ENCODE peak calls at places on chromosome 13, in eight cellular contexts. Q, M, I, D, W, B, F and X are unnamed samples.

GRCh38 chr13:74867460-74867859 is 614.5 kb downstream of the TBC1D4 start:
- DNase-seq in Q (no peak), D (no peak), F (no peak), B (no peak), M (no peak), W (no peak), I (no peak), X (no peak)

GRCh38 chr13:43132228-43132627 is 108.8 kb downstream of the DNAJC15 start:
- DNase-seq in M (no peak), Q (peak), I (no peak), F (no peak), D (peak), W (no peak), B (peak), X (peak)

GRCh38 chr13:79659161-79659560 is 178.2 kb downstream of the NDFIP2 start:
- DNase-seq in M (no peak), D (peak), W (no peak), I (peak), Q (no peak), F (no peak), B (no peak), X (no peak)

GRCh38 chr13:72163671-72164070 is 296.7 kb upstream of the DACH1 start:
- DNase-seq in M (no peak), F (no peak), B (no peak), I (no peak), Q (no peak), W (no peak), D (peak), X (no peak)

GRCh38 chr13:85652536-85652935 is 146.7 kb downstream of the SLITRK6 start:
- DNase-seq in W (no peak), B (no peak), I (no peak), Q (no peak), D (no peak), F (no peak), M (no peak), X (no peak)

GRCh38 chr13:20525601-20526544 is at the start of gene CRYL1:
- DNase-seq in B (no peak), F (no peak), I (peak), W (peak), D (peak), M (peak), Q (peak), X (peak)

GRCh38 chr13:87131611-87132010 is 539.6 kb upstream of the SLITRK5 start:
- DNase-seq in W (no peak), B (no peak), D (peak), F (no peak), I (no peak), M (no peak), Q (no peak), X (no peak)

GRCh38 chr13:25859528-25859927 is 192.3 kb downstream of the SHISA2 start:
- DNase-seq in F (no peak), B (no peak), M (no peak), I (no peak), W (no peak), Q (no peak), D (no peak), X (no peak)

GRCh38 chr13:20492641-20493040 is 33.0 kb downstream of the CRYL1 start:
- DNase-seq in Q (peak), D (peak), W (no peak), M (peak), I (no peak), F (no peak), B (peak), X (peak)

GRCh38 chr13:110232146-110232545 is 74.8 kb downstream of the COL4A1 start:
- DNase-seq in Q (no peak), W (no peak), I (no peak), F (no peak), B (no peak), M (no peak), D (no peak), X (no peak)

GRCh38 chr13:99663185-99663825 is 162.0 kb downstream of the TM9SF2 start:
- DNase-seq in B (no peak), I (no peak), Q (no peak), M (no peak), F (no peak), D (no peak), W (no peak), X (no peak)

GRCh38 chr13:98303858-98304257 is 126.8 kb upstream of the RNF113B start:
- DNase-seq in B (no peak), Q (no peak), F (no peak), I (no peak), M (no peak), D (no peak), W (no peak), X (no peak)

GRCh38 chr13:35699805-35700204 is 223.3 kb upstream of the MAB21L1 start:
- DNase-seq in M (no peak), B (no peak), I (no peak), D (no peak), W (no peak), F (no peak), Q (no peak), X (no peak)

GRCh38 chr13:21901772-21902708 is 231.2 kb downstream of the FGF9 start:
- DNase-seq in D (no peak), B (no peak), M (no peak), W (no peak), Q (no peak), I (no peak), F (no peak), X (peak)

GRCh38 chr13:54637377-54637776 is 1608.8 kb downstream of the OLFM4 start:
- DNase-seq in D (peak), Q (no peak), W (no peak), F (no peak), I (no peak), M (no peak), B (no peak), X (peak)

GRCh38 chr13:31179241-31179640 is 17.5 kb upstream of the HSPH1 start:
- DNase-seq in D (no peak), Q (no peak), B (no peak), I (no peak), M (no peak), W (no peak), F (no peak), X (no peak)

GRCh38 chr13:31172001-31172400 is 10.3 kb upstream of the HSPH1 start:
- DNase-seq in I (no peak), B (no peak), D (no peak), M (no peak), F (no peak), Q (peak), W (no peak), X (no peak)

GRCh38 chr13:31172535-31172934 is 10.8 kb upstream of the HSPH1 start:
- DNase-seq in W (no peak), Q (peak), I (no peak), M (no peak), F (peak), D (no peak), B (peak), X (peak)

GRCh38 chr13:31175847-31176536 is 14.3 kb upstream of the HSPH1 start:
- DNase-seq in F (no peak), M (no peak), D (no peak), I (no peak), W (no peak), B (no peak), Q (no peak), X (peak)

DNA sequence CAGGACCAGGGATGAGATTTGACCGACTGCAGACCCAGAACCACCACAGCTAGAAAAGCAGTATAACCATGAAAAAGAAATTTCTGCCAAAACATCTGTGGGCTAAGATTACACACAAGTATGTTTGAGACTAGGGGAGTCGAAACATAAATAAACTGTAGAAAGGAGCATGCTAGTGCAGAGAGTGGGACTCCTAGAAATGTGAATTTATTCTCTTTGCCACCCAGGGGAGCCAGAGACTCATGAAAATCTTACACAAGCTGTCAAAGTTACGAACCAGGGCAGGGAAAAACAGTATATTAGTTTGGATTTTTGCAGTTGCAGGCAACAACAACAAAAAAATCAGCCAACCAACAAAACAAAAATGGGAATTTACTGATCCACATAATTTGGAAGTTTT is 12.3 kb upstream of the HSPH1 start:
- DNase-seq in D (no peak), I (no peak), M (no peak), Q (no peak), W (no peak), B (no peak), F (no peak), X (peak)
- TF ChIP-seq REST in D (no peak), I (no peak), M (no peak), Q (no peak), W (no peak), B (no peak), F (no peak), X (no peak)

GRCh38 chr13:113098163-113098732 is 7.3 kb upstream of the F7 start:
- DNase-seq in D (no peak), F (no peak), Q (no peak), M (no peak), I (no peak), B (no peak), W (no peak), X (no peak)
- TF ChIP-seq REST in D (no peak), F (no peak), Q (no peak), M (no peak), I (no peak), B (no peak), W (no peak), X (no peak)

GRCh38 chr13:106804996-106805395 is 237.1 kb upstream of the ARGLU1 start:
- DNase-seq in F (no peak), D (peak), B (no peak), W (no peak), I (no peak), M (no peak), Q (no peak), X (no peak)
- TF ChIP-seq REST in F (no peak), D (no peak), B (no peak), W (no peak), I (no peak), M (no peak), Q (no peak), X (no peak)

DNA sequence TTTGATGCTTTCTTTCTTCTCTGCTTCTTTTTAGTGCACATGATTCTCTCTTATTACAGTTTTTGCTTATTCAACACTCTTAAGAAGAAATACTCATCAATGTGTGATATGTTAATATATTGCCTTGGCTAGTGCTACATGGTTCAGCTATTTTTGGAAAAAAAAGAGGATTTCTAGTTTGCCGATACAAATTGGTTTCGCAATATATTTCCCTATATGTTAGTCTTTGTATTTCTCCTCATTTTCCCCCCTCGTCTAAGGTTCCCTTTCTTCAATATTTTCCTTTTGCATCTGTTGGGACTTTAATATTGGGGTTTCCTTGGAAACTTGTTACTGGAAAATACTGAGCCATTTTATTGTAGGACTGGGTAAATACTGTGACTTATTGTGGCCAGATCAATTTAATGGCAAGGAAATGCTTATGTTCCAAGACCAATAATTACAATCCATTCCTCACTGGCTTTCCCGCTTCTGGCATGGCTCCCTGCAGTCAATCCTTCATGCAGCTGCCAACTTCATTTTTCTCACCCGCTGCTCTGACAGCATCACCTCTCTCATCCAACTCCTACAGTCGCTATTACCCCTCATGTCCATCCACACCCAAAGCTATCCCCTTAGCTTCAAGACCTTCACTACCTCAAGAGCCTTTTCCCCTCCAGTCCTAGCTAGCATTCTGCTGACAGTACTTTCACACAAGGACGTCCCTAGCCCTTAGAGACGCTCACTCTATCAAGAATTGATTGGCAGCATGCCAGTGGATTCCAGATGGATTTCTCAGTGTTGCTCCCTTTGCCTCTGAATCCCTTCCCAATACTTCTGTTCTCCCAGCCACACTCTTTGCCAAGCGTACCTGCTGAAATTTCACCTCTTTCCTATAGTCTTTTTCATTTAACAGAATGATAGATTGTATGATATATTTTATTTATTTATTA is 280.1 kb upstream of the TMTC4 start:
- DNase-seq in D (no peak), F (no peak), I (peak), W (no peak), B (no peak), M (no peak), Q (no peak), X (no peak)
- TF ChIP-seq REST in D (no peak), F (no peak), I (no peak), W (no peak), B (no peak), M (no peak), Q (no peak), X (no peak)

DNA sequence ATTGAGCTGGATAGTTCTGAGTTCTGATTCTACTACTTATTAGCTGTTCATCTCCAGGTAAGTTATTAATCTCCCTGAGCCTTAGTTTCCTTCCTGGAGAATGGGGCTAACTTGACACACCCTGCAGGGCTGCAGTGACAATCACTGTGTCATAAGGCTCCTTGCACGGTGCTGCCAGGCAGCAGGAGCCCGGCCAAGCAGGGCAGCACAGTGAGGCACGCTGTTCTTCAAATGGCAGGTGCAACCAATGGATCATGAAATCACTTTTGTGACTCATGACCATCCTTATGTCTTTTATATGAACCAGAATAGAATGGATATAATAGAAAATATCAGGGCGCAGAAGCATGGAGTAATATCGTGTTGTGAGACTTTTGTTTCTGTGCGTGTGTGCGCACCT is 242.6 kb downstream of the ABCC4 start:
- DNase-seq in M (no peak), Q (no peak), I (no peak), F (no peak), B (no peak), W (no peak), D (no peak), X (no peak)
- TF ChIP-seq REST in M (no peak), Q (no peak), I (no peak), F (no peak), B (no peak), W (no peak), D (no peak), X (no peak)

DNA sequence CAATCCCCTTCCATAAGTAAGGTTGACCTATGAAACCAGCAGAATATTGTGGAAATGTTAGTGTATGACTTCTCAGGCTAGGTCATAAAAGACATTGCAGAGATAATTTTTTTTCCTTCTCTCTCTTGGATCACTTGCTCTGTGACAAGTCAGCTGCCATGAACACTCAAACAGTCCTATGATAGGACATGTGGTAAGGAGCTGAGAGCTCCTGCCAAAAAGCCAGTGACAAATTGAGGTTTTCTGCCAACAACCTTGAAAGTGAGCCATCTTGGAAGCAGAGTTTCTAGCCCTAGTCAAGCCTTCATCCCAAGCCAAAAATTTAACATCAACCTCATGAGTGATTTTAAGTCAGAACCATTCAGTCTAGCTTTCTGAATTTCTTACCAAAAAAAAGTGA is 270.9 kb upstream of the NBEA start:
- DNase-seq in B (no peak), Q (no peak), W (no peak), D (no peak), F (no peak), M (no peak), I (no peak), X (no peak)
- TF ChIP-seq REST in B (no peak), Q (no peak), W (no peak), D (no peak), F (no peak), M (no peak), I (no peak), X (no peak)

GRCh38 chr13:59801107-59801880 is 362.4 kb downstream of the DIAPH3 start:
- DNase-seq in B (no peak), I (no peak), W (no peak), D (no peak), M (no peak), Q (no peak), F (no peak), X (no peak)
- TF ChIP-seq REST in B (no peak), I (no peak), W (no peak), D (no peak), M (no peak), Q (no peak), F (no peak), X (no peak)

GRCh38 chr13:114151565-114152284 is 19.3 kb upstream of the RASA3 start:
- DNase-seq in Q (no peak), B (peak), F (no peak), I (no peak), D (no peak), W (no peak), M (peak), X (no peak)
- TF ChIP-seq REST in Q (no peak), B (no peak), F (no peak), I (no peak), D (no peak), W (no peak), M (no peak), X (no peak)

GRCh38 chr13:33106656-33107402 is 90.6 kb downstream of the KL start:
- DNase-seq in W (no peak), Q (no peak), D (no peak), B (no peak), I (no peak), F (no peak), M (no peak), X (no peak)
- TF ChIP-seq REST in W (no peak), Q (no peak), D (no peak), B (no peak), I (no peak), F (no peak), M (no peak), X (no peak)